ENCODE peak calls at places on chromosomes 1 and 21, in ten cellular contexts. One of them, this sample, is unnamed.

GRCh38 chr1:233005703-233006102 is 55.3 kb downstream of the NTPCR start:
- DNase-seq in transverse colon: no peak
- DNase-seq in sigmoid colon: no peak
- DNase-seq in ovary: no peak
- DNase-seq in stomach: no peak
- DNase-seq in K562: no peak
- DNase-seq in A549: no peak
- DNase-seq in upper lobe of left lung: no peak
- DNase-seq in HepG2: no peak
- DNase-seq in tibial nerve: no peak
- DNase-seq in this sample: no peak

GRCh38 chr1:169834869-169835268 is 40.2 kb upstream of the METTL18 start:
- DNase-seq in transverse colon: no peak
- DNase-seq in sigmoid colon: no peak
- DNase-seq in ovary: no peak
- DNase-seq in stomach: no peak
- DNase-seq in K562: no peak
- DNase-seq in A549: no peak
- DNase-seq in upper lobe of left lung: no peak
- DNase-seq in HepG2: no peak
- DNase-seq in tibial nerve: no peak
- DNase-seq in this sample: no peak

GRCh38 chr1:231776006-231776707 is 149.6 kb downstream of the DISC1 start:
- DNase-seq in transverse colon: no peak
- DNase-seq in sigmoid colon: no peak
- DNase-seq in ovary: no peak
- DNase-seq in stomach: no peak
- DNase-seq in K562: no peak
- DNase-seq in A549: no peak
- DNase-seq in upper lobe of left lung: no peak
- DNase-seq in HepG2: no peak
- DNase-seq in tibial nerve: no peak
- DNase-seq in this sample: no peak

GRCh38 chr1:59332221-59332620 is 35.3 kb downstream of the FGGY start:
- DNase-seq in transverse colon: no peak
- DNase-seq in sigmoid colon: no peak
- DNase-seq in ovary: no peak
- DNase-seq in stomach: no peak
- DNase-seq in K562: no peak
- DNase-seq in A549: no peak
- DNase-seq in upper lobe of left lung: no peak
- DNase-seq in HepG2: no peak
- DNase-seq in tibial nerve: no peak
- DNase-seq in this sample: no peak

GRCh38 chr21:41888749-41889376 is 9.7 kb upstream of the PRDM15 start:
- DNase-seq in transverse colon: no peak
- DNase-seq in sigmoid colon: no peak
- DNase-seq in ovary: no peak
- DNase-seq in stomach: no peak
- DNase-seq in K562: no peak
- DNase-seq in A549: no peak
- DNase-seq in upper lobe of left lung: no peak
- DNase-seq in HepG2: no peak
- DNase-seq in tibial nerve: peak; percentile 19
- DNase-seq in this sample: no peak

GRCh38 chr21:41325138-41325537 is 8.5 kb downstream of the FAM3B start:
- DNase-seq in transverse colon: no peak
- DNase-seq in sigmoid colon: no peak
- DNase-seq in ovary: no peak
- DNase-seq in stomach: no peak
- DNase-seq in K562: no peak
- DNase-seq in A549: no peak
- DNase-seq in upper lobe of left lung: no peak
- DNase-seq in HepG2: peak; percentile 78
- DNase-seq in tibial nerve: no peak
- DNase-seq in this sample: no peak

GRCh38 chr1:227886993-227887696 is 60.6 kb downstream of the WNT9A start:
- DNase-seq in transverse colon: peak; percentile 62
- DNase-seq in sigmoid colon: peak; percentile 92
- DNase-seq in ovary: peak; percentile 73
- DNase-seq in stomach: peak; percentile 27
- DNase-seq in K562: no peak
- DNase-seq in A549: no peak
- DNase-seq in upper lobe of left lung: peak; percentile 22
- DNase-seq in HepG2: no peak
- DNase-seq in tibial nerve: peak; percentile 55
- DNase-seq in this sample: peak; percentile 92

GRCh38 chr1:223010552-223011229 is 132.4 kb downstream of the TLR5 start:
- DNase-seq in transverse colon: no peak
- DNase-seq in sigmoid colon: no peak
- DNase-seq in ovary: no peak
- DNase-seq in stomach: no peak
- DNase-seq in K562: no peak
- DNase-seq in A549: no peak
- DNase-seq in upper lobe of left lung: no peak
- DNase-seq in HepG2: peak; percentile 87
- DNase-seq in tibial nerve: no peak
- DNase-seq in this sample: no peak

GRCh38 chr21:34636961-34637360 is 22.0 kb upstream of the RCAN1 start:
- DNase-seq in transverse colon: no peak
- DNase-seq in sigmoid colon: no peak
- DNase-seq in ovary: no peak
- DNase-seq in stomach: no peak
- DNase-seq in K562: no peak
- DNase-seq in A549: no peak
- DNase-seq in upper lobe of left lung: no peak
- DNase-seq in HepG2: no peak
- DNase-seq in tibial nerve: no peak
- DNase-seq in this sample: no peak

GRCh38 chr21:28932717-28933116 is 60.0 kb downstream of the LTN1 start:
- DNase-seq in transverse colon: no peak
- DNase-seq in sigmoid colon: no peak
- DNase-seq in ovary: no peak
- DNase-seq in stomach: no peak
- DNase-seq in K562: no peak
- DNase-seq in A549: no peak
- DNase-seq in upper lobe of left lung: no peak
- DNase-seq in HepG2: no peak
- DNase-seq in tibial nerve: no peak
- DNase-seq in this sample: no peak

GRCh38 chr1:181079382-181079781 is 9.1 kb upstream of the IER5 start:
- DNase-seq in transverse colon: no peak
- DNase-seq in sigmoid colon: no peak
- DNase-seq in ovary: no peak
- DNase-seq in stomach: no peak
- DNase-seq in K562: no peak
- DNase-seq in A549: no peak
- DNase-seq in upper lobe of left lung: no peak
- DNase-seq in HepG2: no peak
- DNase-seq in tibial nerve: no peak
- DNase-seq in this sample: no peak

GRCh38 chr1:83828456-83828855 is 170.5 kb downstream of the TTLL7 start:
- DNase-seq in transverse colon: no peak
- DNase-seq in sigmoid colon: no peak
- DNase-seq in ovary: no peak
- DNase-seq in stomach: no peak
- DNase-seq in K562: no peak
- DNase-seq in A549: no peak
- DNase-seq in upper lobe of left lung: no peak
- DNase-seq in HepG2: no peak
- DNase-seq in tibial nerve: no peak
- DNase-seq in this sample: no peak

GRCh38 chr1:16161717-16162116 is 5.8 kb upstream of the EPHA2 start:
- DNase-seq in transverse colon: no peak
- DNase-seq in sigmoid colon: no peak
- DNase-seq in ovary: no peak
- DNase-seq in stomach: no peak
- DNase-seq in K562: no peak
- DNase-seq in A549: no peak
- DNase-seq in upper lobe of left lung: no peak
- DNase-seq in HepG2: no peak
- DNase-seq in tibial nerve: no peak
- DNase-seq in this sample: no peak
- TF ChIP-seq CTCF in transverse colon: no peak
- TF ChIP-seq CTCF in sigmoid colon: no peak
- TF ChIP-seq CTCF in ovary: no peak
- TF ChIP-seq CTCF in stomach: no peak
- TF ChIP-seq CTCF in K562: no peak
- TF ChIP-seq CTCF in A549: no peak
- TF ChIP-seq CTCF in upper lobe of left lung: no peak
- TF ChIP-seq CTCF in HepG2: no peak
- TF ChIP-seq CTCF in tibial nerve: no peak
- TF ChIP-seq CTCF in this sample: no peak

GRCh38 chr1:153953859-153954365 is 4.5 kb downstream of the CRTC2 start:
- DNase-seq in transverse colon: no peak
- DNase-seq in sigmoid colon: no peak
- DNase-seq in ovary: no peak
- DNase-seq in stomach: no peak
- DNase-seq in K562: no peak
- DNase-seq in A549: no peak
- DNase-seq in upper lobe of left lung: no peak
- DNase-seq in HepG2: peak; percentile 91
- DNase-seq in tibial nerve: no peak
- DNase-seq in this sample: no peak
- TF ChIP-seq POLR2A in transverse colon: no peak
- TF ChIP-seq POLR2A in sigmoid colon: no peak
- TF ChIP-seq POLR2A in ovary: no peak
- TF ChIP-seq POLR2A in stomach: no peak
- TF ChIP-seq POLR2A in K562: no peak
- TF ChIP-seq POLR2A in A549: no peak
- TF ChIP-seq POLR2A in upper lobe of left lung: no peak
- TF ChIP-seq POLR2A in HepG2: no peak
- TF ChIP-seq POLR2A in tibial nerve: no peak
- TF ChIP-seq POLR2A in this sample: no peak

DNA sequence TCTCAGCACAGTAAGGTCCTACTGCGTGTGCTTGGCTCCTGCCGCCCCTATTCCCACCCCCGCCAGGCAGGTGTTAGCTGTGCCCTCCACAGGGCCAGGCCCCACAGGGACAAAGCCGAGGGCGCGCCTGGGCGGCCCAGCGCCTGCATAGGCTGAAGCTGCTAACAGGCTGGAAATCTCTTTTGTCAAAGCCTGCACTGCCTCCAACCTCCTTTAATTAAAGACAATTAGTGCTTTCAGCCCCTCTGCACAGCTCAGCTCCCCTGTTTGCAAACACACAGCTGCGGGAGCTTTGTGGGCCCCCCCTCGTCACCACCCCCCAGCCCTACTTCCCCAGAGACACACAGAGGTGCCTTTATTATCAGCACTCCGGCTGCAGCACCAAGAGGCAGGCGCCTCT is 95.9 kb downstream of the EPHB2 start:
- DNase-seq in transverse colon: no peak
- DNase-seq in sigmoid colon: no peak
- DNase-seq in ovary: no peak
- DNase-seq in stomach: no peak
- DNase-seq in K562: no peak
- DNase-seq in A549: no peak
- DNase-seq in upper lobe of left lung: no peak
- DNase-seq in HepG2: no peak
- DNase-seq in tibial nerve: no peak
- DNase-seq in this sample: no peak
- TF ChIP-seq EP300 in transverse colon: no peak
- TF ChIP-seq EP300 in sigmoid colon: no peak
- TF ChIP-seq EP300 in ovary: no peak
- TF ChIP-seq EP300 in stomach: no peak
- TF ChIP-seq EP300 in K562: no peak
- TF ChIP-seq EP300 in A549: no peak
- TF ChIP-seq EP300 in upper lobe of left lung: no peak
- TF ChIP-seq EP300 in HepG2: no peak
- TF ChIP-seq EP300 in tibial nerve: no peak
- TF ChIP-seq EP300 in this sample: no peak

DNA sequence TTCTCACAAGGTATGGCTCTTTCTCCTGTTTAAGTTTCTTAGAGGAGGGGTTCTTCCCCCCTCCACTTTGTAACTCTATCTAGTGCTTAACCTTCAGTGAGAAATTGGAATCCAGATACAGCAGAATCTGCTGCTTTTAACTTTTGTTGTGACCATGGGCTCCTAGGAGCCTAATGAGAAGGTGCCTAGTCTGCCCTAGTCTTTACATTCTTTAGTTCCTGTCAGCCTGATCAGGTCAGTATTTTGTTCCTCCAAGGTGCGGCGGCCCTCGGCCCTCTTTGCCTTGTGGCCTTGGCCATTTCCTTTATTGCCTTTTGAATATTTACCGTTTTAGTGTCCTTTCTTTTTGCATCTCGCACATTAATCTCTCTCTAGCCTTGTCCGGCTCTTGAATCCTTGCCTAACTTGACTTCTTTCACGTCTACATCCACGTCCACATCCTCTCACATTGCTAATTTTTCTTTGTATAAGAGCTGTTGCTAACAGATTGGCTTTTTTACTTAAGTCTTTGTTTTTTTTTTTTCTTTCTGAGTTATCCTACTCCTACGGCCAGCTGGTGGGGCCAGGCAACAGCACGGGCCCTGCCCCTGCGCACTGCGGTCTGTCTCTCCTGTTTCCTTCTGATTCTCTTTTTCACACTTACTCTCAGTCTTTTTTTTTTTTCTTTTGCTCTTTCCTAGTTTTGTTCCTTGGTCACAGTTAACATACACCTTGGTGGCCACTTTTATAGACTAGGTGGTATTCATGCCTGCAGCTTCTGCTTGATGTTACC is 49.0 kb downstream of the SFPQ start:
- DNase-seq in transverse colon: no peak
- DNase-seq in sigmoid colon: no peak
- DNase-seq in ovary: no peak
- DNase-seq in stomach: no peak
- DNase-seq in K562: no peak
- DNase-seq in A549: no peak
- DNase-seq in upper lobe of left lung: no peak
- DNase-seq in HepG2: no peak
- DNase-seq in tibial nerve: no peak
- DNase-seq in this sample: no peak
- TF ChIP-seq CTCF in transverse colon: no peak
- TF ChIP-seq CTCF in sigmoid colon: no peak
- TF ChIP-seq CTCF in ovary: no peak
- TF ChIP-seq CTCF in stomach: no peak
- TF ChIP-seq CTCF in K562: no peak
- TF ChIP-seq CTCF in A549: no peak
- TF ChIP-seq CTCF in upper lobe of left lung: no peak
- TF ChIP-seq CTCF in HepG2: no peak
- TF ChIP-seq CTCF in tibial nerve: no peak
- TF ChIP-seq CTCF in this sample: no peak

This sample was measured in esophagus muscularis mucosa.